ENCODE peak calls at places on chromosomes 12 and 14, in six cellular contexts. B, N, G, Y, S and L are unnamed samples.
A peak's percentile ranks its signal among the peaks of the same experiment; 100 is the strongest.

GRCh38 chr12:103680591-103681065 is 93.6 kb downstream of the STAB2 start:
- DNase-seq in B (no peak), N (no peak), G (no peak), Y (no peak), S (no peak), L (no peak)

GRCh38 chr14:90523544-90523943 is 126.7 kb downstream of the CALM1 start:
- DNase-seq in B (no peak), N (no peak), G (peak; percentile 54), Y (no peak), S (no peak), L (no peak)

GRCh38 chr12:55172686-55173085 is 46.5 kb downstream of the OR9K2 start:
- DNase-seq in B (no peak), N (no peak), G (no peak), Y (no peak), S (no peak), L (no peak)

GRCh38 chr12:53995311-53996187 is 4.4 kb upstream of the HOXC9 start:
- DNase-seq in B (no peak), N (no peak), G (peak; percentile 77), Y (peak; percentile 86), S (no peak), L (no peak)

GRCh38 chr12:63410197-63410596 is 258.1 kb downstream of the DPY19L2 start:
- DNase-seq in B (no peak), N (no peak), G (no peak), Y (no peak), S (no peak), L (no peak)

GRCh38 chr12:93127582-93128331 is 198.7 kb upstream of the EEA1 start:
- DNase-seq in B (no peak), N (no peak), G (peak; percentile 91), Y (peak; percentile 36), S (no peak), L (no peak)

GRCh38 chr12:93200291-93200917 is 177.3 kb upstream of the NUDT4 start:
- DNase-seq in B (no peak), N (no peak), G (no peak), Y (peak; percentile 36), S (no peak), L (no peak)

GRCh38 chr12:3170423-3171194 is 93.4 kb downstream of the TSPAN9 start:
- DNase-seq in B (no peak), N (no peak), G (peak; percentile 82), Y (no peak), S (peak; percentile 75), L (peak; percentile 74)

GRCh38 chr12:3187846-3188755 is 110.9 kb downstream of the TSPAN9 start:
- DNase-seq in B (no peak), N (no peak), G (no peak), Y (no peak), S (no peak), L (no peak)

GRCh38 chr12:94280063-94280462 is 131.7 kb downstream of the PLXNC1 start:
- DNase-seq in B (no peak), N (no peak), G (no peak), Y (no peak), S (no peak), L (no peak)

GRCh38 chr14:100891051-100891450 is 12.5 kb downstream of the RTL1 start:
- DNase-seq in B (no peak), N (no peak), G (no peak), Y (no peak), S (no peak), L (no peak)

GRCh38 chr14:69772082-69773017 is 5.4 kb downstream of the SRSF5 start:
- DNase-seq in B (no peak), N (no peak), G (no peak), Y (no peak), S (no peak), L (no peak)

GRCh38 chr12:76810690-76811434 is 46.9 kb downstream of the ZDHHC17 start:
- DNase-seq in B (no peak), N (no peak), G (no peak), Y (no peak), S (no peak), L (no peak)

GRCh38 chr12:93098077-93098476 is 169.0 kb upstream of the EEA1 start:
- DNase-seq in B (peak; percentile 73), N (peak; percentile 3), G (no peak), Y (no peak), S (no peak), L (no peak)

GRCh38 chr12:21911832-21912231 is 29.4 kb downstream of the ABCC9 start:
- DNase-seq in B (no peak), N (no peak), G (no peak), Y (no peak), S (no peak), L (no peak)

GRCh38 chr14:105102361-105102760 is 37.1 kb upstream of the GPR132 start:
- DNase-seq in B (no peak), N (no peak), G (no peak), Y (no peak), S (no peak), L (no peak)

GRCh38 chr14:57008534-57008933 is 198.3 kb upstream of the OTX2 start:
- DNase-seq in B (no peak), N (no peak), G (no peak), Y (no peak), S (no peak), L (no peak)

GRCh38 chr14:39230416-39230815 is 3.3 kb upstream of the MIA2 start:
- DNase-seq in B (no peak), N (no peak), G (peak; percentile 11), Y (no peak), S (no peak), L (no peak)